ENCODE peak calls at places on chromosome 2, in four cellular contexts. One of them, this sample, is unnamed.
A peak's percentile ranks its signal among the peaks of the same experiment; 100 is the strongest.

GRCh38 chr2:223319601-223320000 is 267.6 kb downstream of the KCNE4 start:
- DNase-seq in lower lobe of right lung: no peak
- DNase-seq in GM20000: no peak
- DNase-seq in Calu3: no peak
- DNase-seq in this sample: no peak

GRCh38 chr2:172079838-172080640 is 5.3 kb upstream of the DLX1 start:
- DNase-seq in lower lobe of right lung: no peak
- DNase-seq in GM20000: peak; percentile 8
- DNase-seq in Calu3: no peak
- DNase-seq in this sample: no peak

GRCh38 chr2:68466778-68467076 is 367 bp downstream of the FBXO48 start:
- DNase-seq in lower lobe of right lung: no peak
- DNase-seq in GM20000: no peak
- DNase-seq in Calu3: no peak
- DNase-seq in this sample: no peak

GRCh38 chr2:38475567-38475881 is 98.5 kb upstream of the ATL2 start:
- DNase-seq in lower lobe of right lung: no peak
- DNase-seq in GM20000: no peak
- DNase-seq in Calu3: no peak
- DNase-seq in this sample: no peak

GRCh38 chr2:204691911-204692510 is 146.7 kb downstream of the PARD3B start:
- DNase-seq in lower lobe of right lung: no peak
- DNase-seq in GM20000: peak; percentile 10
- DNase-seq in Calu3: peak; percentile 63
- DNase-seq in this sample: peak; percentile 5

GRCh38 chr2:173708757-173709156 is 256.4 kb downstream of the SP3 start:
- DNase-seq in lower lobe of right lung: no peak
- DNase-seq in GM20000: no peak
- DNase-seq in Calu3: no peak
- DNase-seq in this sample: no peak

GRCh38 chr2:102065675-102066252 is 74.0 kb downstream of the IL1R2 start:
- DNase-seq in lower lobe of right lung: peak; percentile 62
- DNase-seq in GM20000: no peak
- DNase-seq in Calu3: peak; percentile 76
- DNase-seq in this sample: no peak

GRCh38 chr2:98683728-98684127 is 47.2 kb downstream of the MGAT4A start:
- DNase-seq in lower lobe of right lung: no peak
- DNase-seq in GM20000: no peak
- DNase-seq in Calu3: no peak
- DNase-seq in this sample: no peak

GRCh38 chr2:31362581-31362980 is 52.0 kb downstream of the XDH start:
- DNase-seq in lower lobe of right lung: no peak
- DNase-seq in GM20000: no peak
- DNase-seq in Calu3: no peak
- DNase-seq in this sample: no peak

GRCh38 chr2:240068193-240068592 is 14.9 kb upstream of the OR6B3 start:
- DNase-seq in lower lobe of right lung: no peak
- DNase-seq in GM20000: no peak
- DNase-seq in Calu3: no peak
- DNase-seq in this sample: no peak

GRCh38 chr2:137677466-137677865 is 286.8 kb upstream of the HNMT start:
- DNase-seq in lower lobe of right lung: no peak
- DNase-seq in GM20000: no peak
- DNase-seq in Calu3: no peak
- DNase-seq in this sample: no peak

GRCh38 chr2:241702155-241702404 is 241 bp downstream of the ING5 start:
- DNase-seq in lower lobe of right lung: no peak
- DNase-seq in GM20000: peak; percentile 96
- DNase-seq in Calu3: peak; percentile 85
- DNase-seq in this sample: peak; percentile 93

GRCh38 chr2:120735750-120736170 is at the start of gene GLI2:
- DNase-seq in lower lobe of right lung: peak; percentile 66
- DNase-seq in GM20000: peak; percentile 72
- DNase-seq in Calu3: peak; percentile 84
- DNase-seq in this sample: peak; percentile 72
- TF ChIP-seq CTCF in lower lobe of right lung: peak; percentile 59
- TF ChIP-seq CTCF in GM20000: peak; percentile 29
- TF ChIP-seq CTCF in Calu3: peak; percentile 82
- TF ChIP-seq CTCF in this sample: no peak

DNA sequence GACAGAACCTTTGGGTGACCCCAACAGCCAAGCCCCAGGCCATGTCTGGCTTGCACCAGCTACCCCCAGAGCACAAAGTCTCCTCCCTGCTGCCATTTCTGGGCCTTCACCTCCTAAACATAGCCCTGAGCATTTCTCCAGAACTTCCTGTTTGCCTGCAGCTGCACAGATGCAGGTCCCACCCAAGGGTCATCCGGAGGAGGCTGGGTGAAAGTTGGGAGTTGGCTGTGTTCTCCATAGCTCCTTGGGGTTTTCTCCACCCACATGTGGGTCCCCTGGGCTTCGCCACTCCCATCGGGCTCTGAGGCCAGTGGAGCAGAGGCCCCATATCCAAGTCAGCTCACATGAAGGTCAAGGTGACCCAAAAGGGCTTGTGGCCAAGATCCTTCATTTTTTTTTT is 4.2 kb downstream of the TNP1 start:
- DNase-seq in lower lobe of right lung: no peak
- DNase-seq in GM20000: no peak
- DNase-seq in Calu3: no peak
- DNase-seq in this sample: no peak
- TF ChIP-seq CTCF in lower lobe of right lung: no peak
- TF ChIP-seq CTCF in GM20000: no peak
- TF ChIP-seq CTCF in Calu3: no peak
- TF ChIP-seq CTCF in this sample: no peak

GRCh38 chr2:149594411-149594810 is 6.8 kb upstream of the MMADHC start:
- DNase-seq in lower lobe of right lung: no peak
- DNase-seq in GM20000: no peak
- DNase-seq in Calu3: no peak
- DNase-seq in this sample: no peak

GRCh38 chr2:149596471-149596870 is 8.9 kb upstream of the MMADHC start:
- DNase-seq in lower lobe of right lung: no peak
- DNase-seq in GM20000: no peak
- DNase-seq in Calu3: no peak
- DNase-seq in this sample: no peak

GRCh38 chr2:149598014-149598395 is 10.4 kb upstream of the MMADHC start:
- DNase-seq in lower lobe of right lung: no peak
- DNase-seq in GM20000: no peak
- DNase-seq in Calu3: no peak
- DNase-seq in this sample: no peak

GRCh38 chr2:149597050-149598013 is 9.8 kb upstream of the MMADHC start:
- DNase-seq in lower lobe of right lung: no peak
- DNase-seq in GM20000: peak; percentile 63
- DNase-seq in Calu3: peak; percentile 66
- DNase-seq in this sample: peak; percentile 39

DNA sequence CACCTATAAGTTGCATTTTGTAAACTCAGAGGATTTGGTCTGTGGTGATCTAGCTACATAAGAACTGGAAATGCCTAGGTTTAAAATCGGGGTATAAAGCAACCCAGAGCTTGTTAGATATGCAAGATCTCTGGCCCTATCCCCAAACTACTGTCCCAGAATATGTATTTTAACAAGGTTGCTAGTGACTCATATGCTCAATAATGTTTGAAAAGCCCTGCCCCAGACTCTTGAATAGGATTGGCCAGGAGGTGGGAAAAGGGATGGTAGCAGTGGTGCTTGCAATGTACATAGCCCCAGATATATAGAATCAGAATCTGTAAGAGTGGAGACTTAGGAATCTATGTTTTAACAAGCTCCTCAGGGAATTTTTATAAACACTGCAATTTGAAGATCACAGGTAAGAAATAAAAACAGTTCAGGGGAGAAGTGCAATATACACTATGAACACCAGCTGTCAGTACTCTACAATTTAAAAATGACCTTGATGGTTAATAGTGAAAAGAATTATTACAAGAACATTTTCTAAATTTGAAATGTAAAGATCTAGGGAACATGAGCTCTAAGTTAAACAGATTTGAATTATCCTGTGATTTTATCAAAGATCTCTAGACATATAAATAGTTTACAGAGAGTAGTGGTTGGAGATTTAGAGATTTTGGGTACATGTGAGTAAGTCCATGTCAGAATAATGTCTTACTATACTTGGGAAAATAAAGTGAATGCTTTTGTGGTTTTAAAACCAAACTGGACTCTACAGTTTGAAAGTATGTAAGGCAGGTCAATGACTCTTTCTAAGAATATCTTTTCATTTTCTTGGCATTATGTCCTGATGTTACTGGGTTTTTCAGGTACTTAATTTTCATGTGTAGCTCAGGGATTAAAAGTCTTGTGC is 7.7 kb upstream of the MMADHC start:
- DNase-seq in lower lobe of right lung: no peak
- DNase-seq in GM20000: no peak
- DNase-seq in Calu3: no peak
- DNase-seq in this sample: no peak
- TF ChIP-seq CTCF in lower lobe of right lung: no peak
- TF ChIP-seq CTCF in GM20000: no peak
- TF ChIP-seq CTCF in Calu3: no peak
- TF ChIP-seq CTCF in this sample: no peak

DNA sequence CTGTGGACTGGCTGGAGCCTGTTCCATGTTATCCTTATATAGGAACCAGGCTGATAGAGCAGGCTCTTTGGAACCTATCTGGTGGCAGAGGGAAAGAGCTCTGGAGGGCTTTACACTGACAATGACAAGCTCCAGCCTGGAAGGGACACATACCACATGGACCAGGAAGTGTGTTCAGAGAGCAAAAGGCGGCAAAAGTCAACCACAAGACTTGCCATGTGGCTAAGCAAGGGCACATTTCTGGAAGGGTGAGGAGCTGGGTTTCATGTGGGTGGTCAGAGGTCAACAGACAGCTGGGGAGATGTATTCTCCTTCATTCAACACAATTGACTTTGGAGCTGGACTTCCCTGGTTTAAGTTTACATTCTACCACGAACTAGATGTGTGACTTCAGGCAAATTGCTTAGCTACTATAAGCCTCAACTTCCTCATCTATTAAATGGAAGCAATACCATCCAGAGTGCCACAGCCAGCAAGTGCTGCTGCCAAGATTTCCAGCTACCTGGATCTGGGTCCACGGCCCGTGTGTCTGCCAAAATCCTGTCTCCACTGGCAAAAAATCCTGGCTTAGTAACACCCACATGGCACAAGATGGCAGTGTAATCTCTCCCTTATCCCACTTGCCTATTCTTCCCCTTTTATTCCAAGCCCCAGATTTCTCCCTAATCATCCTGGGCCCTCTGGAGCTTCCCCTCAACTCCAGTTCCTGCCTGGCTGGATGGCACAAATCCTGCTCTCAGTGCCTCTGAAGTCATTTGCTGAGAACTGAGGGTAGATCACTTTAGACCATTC is 325.3 kb downstream of the DYSF start:
- DNase-seq in lower lobe of right lung: no peak
- DNase-seq in GM20000: peak; percentile 1
- DNase-seq in Calu3: no peak
- DNase-seq in this sample: no peak
- TF ChIP-seq CTCF in lower lobe of right lung: no peak
- TF ChIP-seq CTCF in GM20000: no peak
- TF ChIP-seq CTCF in Calu3: no peak
- TF ChIP-seq CTCF in this sample: no peak

DNA sequence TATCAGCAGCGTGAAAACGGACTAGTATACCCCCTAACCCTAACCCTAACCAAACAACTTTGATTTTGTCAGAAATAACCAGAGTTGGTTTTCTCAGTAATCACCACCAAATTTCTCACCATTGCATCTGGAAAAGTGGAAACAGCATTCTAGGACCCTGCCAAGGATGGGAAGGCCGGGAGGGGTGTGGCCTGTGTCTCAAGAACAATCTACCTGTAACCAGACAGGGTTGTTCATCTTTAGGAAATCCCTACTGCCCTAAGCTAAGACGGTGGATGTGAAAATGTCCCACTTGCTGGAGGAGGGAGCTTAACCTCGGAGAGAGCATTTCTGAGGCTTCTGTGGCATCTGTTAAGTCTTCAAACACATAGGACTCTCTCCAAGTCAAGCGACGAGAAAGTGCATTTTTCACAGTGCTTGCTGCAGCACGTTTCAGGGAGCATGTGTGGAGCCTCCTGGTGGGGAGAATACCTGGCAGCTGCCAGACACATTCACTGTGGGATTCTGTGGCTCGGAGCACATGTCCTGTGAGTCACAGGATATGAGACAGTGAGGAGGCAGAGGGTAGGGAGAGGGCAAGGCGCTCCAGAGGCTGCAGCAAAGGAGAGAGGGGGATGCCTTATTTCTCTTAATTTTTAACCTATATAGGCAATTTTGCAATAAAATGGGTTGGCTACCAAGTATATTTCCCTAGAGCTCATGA is 207.5 kb downstream of the SPP2 start:
- DNase-seq in lower lobe of right lung: no peak
- DNase-seq in GM20000: no peak
- DNase-seq in Calu3: peak; percentile 89
- DNase-seq in this sample: no peak
- TF ChIP-seq CTCF in lower lobe of right lung: peak; percentile 30
- TF ChIP-seq CTCF in GM20000: no peak
- TF ChIP-seq CTCF in Calu3: peak; percentile 80
- TF ChIP-seq CTCF in this sample: no peak

GRCh38 chr2:147173186-147173575 is 671.6 kb upstream of the ACVR2A start:
- DNase-seq in lower lobe of right lung: no peak
- DNase-seq in GM20000: no peak
- DNase-seq in Calu3: peak; percentile 28
- DNase-seq in this sample: no peak

GRCh38 chr2:147174824-147175254 is 670.0 kb upstream of the ACVR2A start:
- DNase-seq in lower lobe of right lung: no peak
- DNase-seq in GM20000: no peak
- DNase-seq in Calu3: no peak
- DNase-seq in this sample: no peak

GRCh38 chr2:147172493-147173185 is 672.2 kb upstream of the ACVR2A start:
- DNase-seq in lower lobe of right lung: no peak
- DNase-seq in GM20000: no peak
- DNase-seq in Calu3: no peak
- DNase-seq in this sample: no peak

GRCh38 chr2:147171961-147172360 is 672.9 kb upstream of the ACVR2A start:
- DNase-seq in lower lobe of right lung: no peak
- DNase-seq in GM20000: no peak
- DNase-seq in Calu3: no peak
- DNase-seq in this sample: no peak

DNA sequence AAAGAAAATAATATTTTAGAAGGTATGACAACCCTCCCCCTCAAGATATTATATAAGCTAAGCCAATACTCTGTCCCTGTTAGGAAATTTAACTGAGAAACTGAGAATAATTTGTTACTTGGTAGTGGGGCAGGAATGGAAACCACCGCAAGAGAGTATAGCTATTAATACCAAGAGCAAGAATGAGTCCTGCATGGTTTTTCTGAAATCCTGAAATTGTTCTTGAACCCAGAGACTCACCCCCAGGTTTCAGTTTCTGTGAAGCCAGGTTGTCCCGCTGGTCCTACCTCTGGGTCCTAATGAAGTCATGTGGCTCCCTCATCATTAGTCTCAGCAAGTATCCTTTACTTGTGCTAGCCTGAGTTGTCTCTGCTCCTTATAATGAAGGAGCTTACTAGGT is 671.0 kb upstream of the ACVR2A start:
- DNase-seq in lower lobe of right lung: no peak
- DNase-seq in GM20000: no peak
- DNase-seq in Calu3: no peak
- DNase-seq in this sample: no peak
- TF ChIP-seq CTCF in lower lobe of right lung: no peak
- TF ChIP-seq CTCF in GM20000: no peak
- TF ChIP-seq CTCF in Calu3: no peak
- TF ChIP-seq CTCF in this sample: no peak

GRCh38 chr2:142734231-142734630 is 143.2 kb upstream of the KYNU start:
- DNase-seq in lower lobe of right lung: no peak
- DNase-seq in GM20000: no peak
- DNase-seq in Calu3: no peak
- DNase-seq in this sample: no peak
- TF ChIP-seq CTCF in lower lobe of right lung: no peak
- TF ChIP-seq CTCF in GM20000: no peak
- TF ChIP-seq CTCF in Calu3: no peak
- TF ChIP-seq CTCF in this sample: no peak

This sample was measured in GM13976.